ENCODE peak calls at places on chromosomes 7 and 10, in six cellular contexts. Y is lower lobe of right lung, W is transverse colon, U is ovary, E is fibroblast of lung, T is HCT116. H is an unnamed sample. For H3K36me3, the result is how much of the 10 kb centered on the place peaks cover.

GRCh38 chr10:3805227-3805790 is 20.3 kb upstream of the KLF6 start:
- DNase-seq in Y (no peak), W (no peak), U (no peak), E (peak), T (peak), H (no peak)

GRCh38 chr10:49686651-49687050 is 7.2 kb downstream of the C10orf53 start:
- DNase-seq in Y (no peak), W (no peak), U (no peak), E (no peak), T (no peak), H (no peak)

GRCh38 chr10:2968401-2968800 is 98.9 kb upstream of the PFKP start:
- DNase-seq in Y (no peak), W (no peak), U (no peak), E (no peak), T (no peak), H (no peak)

GRCh38 chr10:72133517-72133916 is 45.2 kb upstream of the SPOCK2 start:
- DNase-seq in Y (no peak), W (no peak), U (no peak), E (peak), T (no peak), H (no peak)

GRCh38 chr10:125808047-125808446 is 15.0 kb downstream of the UROS start:
- DNase-seq in Y (no peak), W (no peak), U (no peak), E (no peak), T (no peak), H (no peak)

GRCh38 chr10:114937962-114938817 is at the start of gene TRUB1:
- DNase-seq in Y (peak), W (peak), U (peak), E (peak), T (peak), H (peak)

GRCh38 chr10:20207700-20208099 is 391.5 kb downstream of the PLXDC2 start:
- DNase-seq in Y (no peak), W (no peak), U (no peak), E (no peak), T (no peak), H (no peak)

GRCh38 chr7:55474944-55475911 is 97.1 kb downstream of the VOPP1 start:
- DNase-seq in Y (no peak), W (no peak), U (no peak), E (no peak), T (no peak), H (no peak)

GRCh38 chr10:13787015-13787421 is 200.3 kb downstream of the PRPF18 start:
- DNase-seq in Y (no peak), W (peak), U (no peak), E (no peak), T (no peak), H (no peak)

GRCh38 chr10:103896225-103896624 is 21.8 kb downstream of the STN1 start:
- DNase-seq in Y (no peak), W (no peak), U (no peak), E (peak), T (peak), H (no peak)

GRCh38 chr10:25023278-25023677 is 6.9 kb downstream of the THNSL1 start:
- DNase-seq in Y (no peak), W (no peak), U (no peak), E (no peak), T (no peak), H (no peak)

GRCh38 chr10:97676770-97677581 is 10.1 kb downstream of the AVPI1 start:
- DNase-seq in Y (no peak), W (peak), U (no peak), E (peak), T (no peak), H (no peak)

DNA sequence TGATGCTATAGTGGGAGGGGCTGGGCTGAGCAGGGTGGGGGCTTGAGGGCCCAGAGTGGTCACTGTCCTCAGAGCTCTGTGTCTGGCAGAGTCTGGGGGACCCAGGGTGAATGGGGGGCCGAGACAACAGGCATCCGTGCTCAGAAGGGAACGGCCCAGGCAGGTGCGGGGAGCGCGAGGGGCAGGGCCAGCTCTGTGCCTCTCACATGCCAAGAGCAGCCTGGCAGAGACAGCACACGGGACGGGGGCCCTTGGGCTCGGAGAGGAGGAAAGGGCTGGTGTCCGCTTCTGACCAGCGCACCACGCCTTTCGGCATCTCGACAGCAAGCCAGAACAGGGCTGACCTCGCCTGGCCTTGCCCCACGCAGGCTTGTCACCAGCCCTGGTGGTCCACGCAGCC is 13.4 kb downstream of the AMZ1 start:
- DNase-seq in Y (no peak), W (no peak), U (no peak), E (no peak), T (no peak), H (no peak)
- H3K36me3 ChIP-seq in Y (under half), W (under half), U (under half), E (under half), T (under half), H (under half)

GRCh38 chr10:80323298-80323697 is 33.3 kb downstream of the DYDC1 start:
- DNase-seq in Y (no peak), W (no peak), U (no peak), E (no peak), T (no peak), H (no peak)
- TF ChIP-seq CTCF in Y (no peak), W (no peak), U (no peak), E (no peak), T (no peak), H (no peak)

DNA sequence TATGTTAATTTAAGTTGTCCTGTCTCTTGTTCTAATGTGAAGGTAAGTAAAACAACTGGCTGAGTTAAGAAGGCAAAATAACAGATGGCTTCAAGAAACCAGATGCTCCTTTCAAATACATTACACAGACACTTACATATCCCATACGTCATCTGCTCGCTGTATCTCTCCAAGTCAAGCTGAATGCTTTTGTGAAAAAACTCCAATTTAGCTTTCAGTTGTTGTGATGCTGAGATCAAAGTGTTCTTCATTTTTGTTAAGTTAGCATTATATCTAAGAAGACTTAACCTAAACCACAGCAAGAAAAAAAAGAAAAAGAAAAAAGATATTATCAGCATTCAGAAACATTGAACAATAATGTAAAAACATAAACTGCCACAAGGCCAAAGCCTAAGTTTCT is 18.5 kb upstream of the ERLIN1 start:
- DNase-seq in Y (no peak), W (no peak), U (no peak), E (no peak), T (no peak), H (no peak)
- H3K36me3 ChIP-seq in Y (half or more), W (under half), U (under half), E (under half), T (under half), H (half or more)

DNA sequence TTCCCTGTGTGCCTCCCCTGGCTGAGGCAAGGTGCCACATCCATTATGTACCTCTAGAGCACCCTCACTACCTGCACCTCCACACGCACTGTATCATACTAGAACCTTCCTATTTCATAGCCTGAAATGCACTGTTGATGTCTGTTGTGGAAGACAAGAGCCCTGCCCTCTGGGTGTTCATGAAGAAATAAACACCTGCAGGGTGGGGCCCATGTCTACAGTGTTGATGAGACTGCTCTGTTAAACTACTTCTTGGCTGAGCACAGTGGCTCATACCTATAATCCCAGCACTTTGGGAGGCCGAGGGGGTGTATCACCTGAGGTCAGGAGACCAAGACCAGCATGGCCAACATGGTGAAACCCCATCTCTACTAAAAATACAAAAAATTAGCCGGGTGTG is 14.0 kb downstream of the SORBS1 start:
- DNase-seq in Y (no peak), W (peak), U (no peak), E (no peak), T (no peak), H (no peak)
- TF ChIP-seq CTCF in Y (no peak), W (no peak), U (no peak), E (no peak), T (no peak), H (no peak)

GRCh38 chr10:64497306-64497705 is 976.1 kb downstream of the REEP3 start:
- DNase-seq in Y (no peak), W (no peak), U (no peak), E (no peak), T (no peak), H (no peak)
- H3K36me3 ChIP-seq in Y (under half), W (under half), U (under half), E (under half), T (under half), H (under half)

GRCh38 chr10:86857097-86857825 is 100.2 kb downstream of the MMRN2 start:
- DNase-seq in Y (no peak), W (no peak), U (no peak), E (peak), T (no peak), H (no peak)
- TF ChIP-seq CTCF in Y (no peak), W (no peak), U (no peak), E (no peak), T (no peak), H (no peak)

GRCh38 chr7:2553831-2554581 is 1.3 kb downstream of the BRAT1 start:
- DNase-seq in Y (peak), W (no peak), U (no peak), E (no peak), T (no peak), H (no peak)

GRCh38 chr7:2554654-2555053 is 670 bp downstream of the BRAT1 start:
- DNase-seq in Y (peak), W (no peak), U (no peak), E (no peak), T (no peak), H (no peak)

GRCh38 chr7:2558620-2559282 is at the start of gene IQCE:
- DNase-seq in Y (peak), W (peak), U (peak), E (peak), T (peak), H (no peak)

GRCh38 chr7:2553108-2553507 is 2.2 kb downstream of the BRAT1 start:
- DNase-seq in Y (peak), W (no peak), U (no peak), E (no peak), T (no peak), H (no peak)

GRCh38 chr7:2555121-2556052 is at the start of gene BRAT1:
- DNase-seq in Y (peak), W (peak), U (peak), E (peak), T (peak), H (peak)
- H3K36me3 ChIP-seq in Y (under half), W (under half), U (under half), E (under half), T (under half), H (under half)

GRCh38 chr7:73522081-73522818 is at the start of gene BAZ1B:
- DNase-seq in Y (peak), W (peak), U (peak), E (peak), T (peak), H (peak)
- TF ChIP-seq CTCF in Y (peak), W (peak), U (peak), E (no peak), T (no peak), H (no peak)

DNA sequence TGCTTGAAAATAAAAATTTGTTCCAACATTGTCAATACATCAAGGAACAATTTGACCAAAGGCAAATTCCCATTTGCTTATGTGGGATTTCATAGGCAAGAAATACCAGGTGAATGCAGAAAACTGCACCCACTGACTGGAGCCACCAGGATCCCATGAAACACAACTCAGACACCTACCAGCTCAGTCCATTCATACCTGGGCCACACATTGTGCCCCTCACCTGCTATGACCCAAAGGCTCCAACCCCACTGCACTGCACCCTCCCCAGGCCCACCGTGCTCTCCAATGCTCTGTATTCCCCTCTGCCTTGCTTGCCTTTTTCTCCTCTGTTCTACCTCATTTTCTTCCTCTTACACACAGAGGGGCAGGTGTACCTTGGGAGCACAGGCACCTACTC is 5.3 kb downstream of the NCAPG2 start:
- DNase-seq in Y (no peak), W (no peak), U (no peak), E (no peak), T (no peak), H (no peak)
- H3K36me3 ChIP-seq in Y (under half), W (under half), U (under half), E (under half), T (under half), H (under half)

H was measured in esophagus squamous epithelium.